ENCODE peak calls at places on chromosomes 7 and 10, in ten cellular contexts. P is activated naive CD8-positive, alpha-beta T cell treated with anti-CD3 and anti-CD28 coated beads, Interleukin-2, amount 50 U/mL, for 24 hours; E is tibial artery; Z is NCI-H774; V is left ventricle myocardium superior; N is GM12865; C is mucosa of gallbladder; O is endothelial cell; U is brain microvascular endothelial cell; M is nephron progenitor cell. D is an unnamed sample.

GRCh38 chr7:123992913-123993518 is 39.9 kb downstream of the TMEM229A start:
- DNase-seq in P (no peak), E (no peak), Z (no peak), V (no peak), N (no peak), C (no peak), O (no peak), U (no peak), M (no peak), D (no peak)

GRCh38 chr7:44097064-44097932 is 6.8 kb upstream of the AEBP1 start:
- DNase-seq in P (peak; percentile 43), E (no peak), Z (no peak), V (no peak), N (peak; percentile 44), C (no peak), O (no peak), U (no peak), M (no peak), D (no peak)

GRCh38 chr10:98556061-98556460 is 109.3 kb upstream of the HPS1 start:
- DNase-seq in P (no peak), E (no peak), Z (no peak), V (no peak), N (no peak), C (no peak), O (no peak), U (no peak), M (no peak), D (no peak)

GRCh38 chr10:78861456-78862327 is 207.1 kb upstream of the ZMIZ1 start:
- DNase-seq in P (no peak), E (no peak), Z (no peak), V (no peak), N (no peak), C (peak; percentile 9), O (no peak), U (no peak), M (no peak), D (peak; percentile 88)

GRCh38 chr7:27112960-27113949 is 10.8 kb upstream of the HOXA2 start:
- DNase-seq in P (no peak), E (peak; percentile 75), Z (no peak), V (no peak), N (no peak), C (no peak), O (no peak), U (no peak), M (peak; percentile 83), D (peak; percentile 55)

GRCh38 chr10:78973901-78974408 is 94.8 kb upstream of the ZMIZ1 start:
- DNase-seq in P (peak; percentile 55), E (no peak), Z (peak; percentile 87), V (peak; percentile 82), N (peak; percentile 24), C (peak; percentile 58), O (peak; percentile 87), U (peak; percentile 40), M (peak; percentile 79), D (peak; percentile 79)

GRCh38 chr7:83732305-83732704 is 83.4 kb upstream of the SEMA3E start:
- DNase-seq in P (no peak), E (no peak), Z (no peak), V (no peak), N (peak; percentile 52), C (no peak), O (no peak), U (no peak), M (no peak), D (no peak)

GRCh38 chr10:124875596-124875995 is 66.3 kb upstream of the ZRANB1 start:
- DNase-seq in P (no peak), E (no peak), Z (no peak), V (no peak), N (no peak), C (no peak), O (no peak), U (peak; percentile 27), M (no peak), D (no peak)

GRCh38 chr10:132104062-132104461 is 38.3 kb downstream of the JAKMIP3 start:
- DNase-seq in P (no peak), E (no peak), Z (no peak), V (no peak), N (no peak), C (no peak), O (no peak), U (no peak), M (no peak), D (no peak)

GRCh38 chr10:48600645-48601505 is 4.0 kb downstream of the ARHGAP22 start:
- DNase-seq in P (no peak), E (no peak), Z (no peak), V (no peak), N (no peak), C (no peak), O (no peak), U (no peak), M (no peak), D (no peak)

GRCh38 chr7:44629825-44630580 is 23.6 kb downstream of the OGDH start:
- DNase-seq in P (no peak), E (no peak), Z (no peak), V (no peak), N (peak; percentile 68), C (no peak), O (no peak), U (no peak), M (no peak), D (no peak)

GRCh38 chr10:14196113-14196512 is 134.6 kb downstream of the FRMD4A start:
- DNase-seq in P (no peak), E (no peak), Z (no peak), V (no peak), N (no peak), C (no peak), O (no peak), U (no peak), M (no peak), D (no peak)

GRCh38 chr7:30914611-30915601 is 3.3 kb downstream of the AQP1 start:
- DNase-seq in P (peak; percentile 8), E (peak; percentile 95), Z (no peak), V (peak; percentile 48), N (no peak), C (no peak), O (no peak), U (peak; percentile 39), M (no peak), D (no peak)

GRCh38 chr7:41476117-41476803 is 226.6 kb downstream of the INHBA start:
- DNase-seq in P (no peak), E (no peak), Z (no peak), V (no peak), N (no peak), C (no peak), O (no peak), U (no peak), M (no peak), D (no peak)

GRCh38 chr10:113476673-113477072 is 76.2 kb upstream of the HABP2 start:
- DNase-seq in P (no peak), E (no peak), Z (no peak), V (no peak), N (no peak), C (no peak), O (no peak), U (no peak), M (no peak), D (no peak)

GRCh38 chr7:3691478-3692151 is 390.6 kb downstream of the SDK1 start:
- DNase-seq in P (no peak), E (no peak), Z (no peak), V (no peak), N (no peak), C (no peak), O (no peak), U (no peak), M (no peak), D (no peak)

GRCh38 chr10:94344522-94345122 is 18.1 kb downstream of the NOC3L start:
- DNase-seq in P (no peak), E (no peak), Z (no peak), V (no peak), N (peak; percentile 81), C (no peak), O (no peak), U (no peak), M (no peak), D (no peak)

GRCh38 chr10:129743738-129744133 is 220.3 kb downstream of the EBF3 start:
- DNase-seq in P (no peak), E (no peak), Z (no peak), V (no peak), N (no peak), C (peak; percentile 6), O (no peak), U (no peak), M (no peak), D (no peak)

GRCh38 chr10:86795353-86795752 is 38.9 kb downstream of the BMPR1A start:
- DNase-seq in P (no peak), E (no peak), Z (no peak), V (no peak), N (no peak), C (no peak), O (no peak), U (peak; percentile 51), M (peak; percentile 22), D (peak; percentile 33)

GRCh38 chr7:106448992-106449859 is 164.4 kb upstream of the NAMPT start:
- DNase-seq in P (no peak), E (no peak), Z (no peak), V (no peak), N (no peak), C (no peak), O (no peak), U (no peak), M (no peak), D (no peak)

GRCh38 chr10:32951111-32951510 is 6.9 kb downstream of the ITGB1 start:
- DNase-seq in P (no peak), E (no peak), Z (no peak), V (no peak), N (no peak), C (no peak), O (no peak), U (no peak), M (no peak), D (no peak)

GRCh38 chr7:38744746-38745145 is 113.6 kb upstream of the AMPH start:
- DNase-seq in P (no peak), E (no peak), Z (no peak), V (no peak), N (no peak), C (no peak), O (no peak), U (peak; percentile 78), M (no peak), D (no peak)

GRCh38 chr10:71396714-71397339 is at the start of gene CDH23:
- DNase-seq in P (peak; percentile 26), E (no peak), Z (peak; percentile 34), V (peak; percentile 74), N (no peak), C (no peak), O (peak; percentile 35), U (no peak), M (peak; percentile 83), D (peak; percentile 24)

GRCh38 chr7:4724648-4725013 is 42.5 kb downstream of the FOXK1 start:
- DNase-seq in P (no peak), E (no peak), Z (no peak), V (no peak), N (peak; percentile 38), C (no peak), O (no peak), U (no peak), M (no peak), D (no peak)

GRCh38 chr10:131947631-131948347 is 33.9 kb downstream of the BNIP3 start:
- DNase-seq in P (no peak), E (no peak), Z (no peak), V (no peak), N (no peak), C (no peak), O (no peak), U (peak; percentile 84), M (no peak), D (no peak)

GRCh38 chr7:568681-569035 is 49.0 kb upstream of the PDGFA start:
- DNase-seq in P (no peak), E (no peak), Z (no peak), V (peak; percentile 68), N (no peak), C (no peak), O (no peak), U (no peak), M (no peak), D (no peak)

GRCh38 chr10:15188629-15189028 is 20.1 kb upstream of the NMT2 start:
- DNase-seq in P (peak; percentile 61), E (no peak), Z (no peak), V (no peak), N (no peak), C (no peak), O (no peak), U (no peak), M (no peak), D (no peak)

GRCh38 chr7:87934699-87935372 is 785 bp downstream of the ADAM22 start:
- DNase-seq in P (peak; percentile 12), E (no peak), Z (peak; percentile 7), V (peak; percentile 31), N (peak; percentile 52), C (no peak), O (peak; percentile 21), U (no peak), M (peak; percentile 25), D (peak; percentile 46)

D was measured in NCI-H524.